ENCODE peak calls at places on chromosomes 16 and 17, in four cellular contexts. V is neural progenitor cell, B is fibroblast of lung, G is heart left ventricle. R is an unnamed sample. For H3K4me1, the result is how much of the 10 kb centered on the place peaks cover.

GRCh38 chr17:73430848-73431247 is 119.0 kb upstream of the CDC42EP4 start:
- DNase-seq in V (no peak), B (peak), G (no peak), R (no peak)

GRCh38 chr17:13413001-13413400 is 188.7 kb downstream of the HS3ST3A1 start:
- DNase-seq in G (no peak), B (peak), V (no peak), R (no peak)

GRCh38 chr17:79650861-79651260 is 40.0 kb upstream of the RBFOX3 start:
- DNase-seq in G (no peak), V (no peak), B (no peak), R (peak)

GRCh38 chr17:72030067-72030899 is 90.5 kb upstream of the SOX9 start:
- DNase-seq in B (peak), G (peak), V (peak), R (no peak)

GRCh38 chr17:62869885-62870580 is 61.9 kb upstream of the MARCHF10 start:
- DNase-seq in V (peak), G (no peak), B (peak), R (peak)

GRCh38 chr16:1258906-1259759 is 3.3 kb downstream of the TPSD1 start:
- DNase-seq in G (no peak), V (no peak), B (no peak), R (no peak)

GRCh38 chr17:45129426-45129939 is 2.8 kb downstream of the PLCD3 start:
- DNase-seq in B (no peak), G (peak), V (peak), R (no peak)

GRCh38 chr16:75660726-75661302 is 13.2 kb downstream of the TERF2IP start:
- DNase-seq in V (no peak), B (no peak), G (no peak), R (no peak)

GRCh38 chr17:56821847-56822534 is 11.7 kb downstream of the C17orf67 start:
- DNase-seq in B (no peak), G (no peak), V (no peak), R (no peak)

GRCh38 chr16:84226026-84226425 is 13.8 kb downstream of the KCNG4 start:
- DNase-seq in V (no peak), G (no peak), B (no peak), R (no peak)

GRCh38 chr16:85518398-85519049 is 94.6 kb upstream of the GSE1 start:
- DNase-seq in B (no peak), V (no peak), G (no peak), R (no peak)

GRCh38 chr17:4365628-4366311 is 705 bp downstream of the UBE2G1 start:
- DNase-seq in G (peak), V (peak), B (no peak), R (peak)

GRCh38 chr16:86585821-86586611 is 7.7 kb downstream of the FOXL1 start:
- DNase-seq in G (no peak), V (no peak), B (peak), R (no peak)

GRCh38 chr17:58338907-58339774 is 10.5 kb upstream of the TSPOAP1 start:
- DNase-seq in G (peak), B (peak), V (peak), R (peak)

GRCh38 chr16:88881090-88881580 is 14.7 kb upstream of the PABPN1L start:
- DNase-seq in V (no peak), G (no peak), B (no peak), R (no peak)

GRCh38 chr16:83623091-83623730 is 184.6 kb upstream of the HSBP1 start:
- DNase-seq in V (no peak), B (no peak), G (no peak), R (no peak)

GRCh38 chr17:63843387-63844292 is 1.2 kb upstream of the SMARCD2 start:
- DNase-seq in G (no peak), B (peak), V (no peak), R (no peak)

GRCh38 chr17:74474043-74474792 is 7.8 kb downstream of the CD300A start:
- DNase-seq in V (no peak), G (no peak), B (no peak), R (no peak)

GRCh38 chr16:57704011-57704904 is 9.7 kb downstream of the DRC7 start:
- DNase-seq in V (no peak), G (no peak), B (no peak), R (no peak)

GRCh38 chr17:19880393-19880792 is 12.7 kb upstream of the ULK2 start:
- DNase-seq in B (no peak), V (no peak), G (no peak), R (no peak)

GRCh38 chr16:89599451-89599858 is 14.0 kb upstream of the DPEP1 start:
- DNase-seq in G (no peak), V (peak), B (no peak), R (no peak)

GRCh38 chr16:57028086-57028485 is 38.7 kb downstream of the NLRC5 start:
- DNase-seq in G (no peak), V (no peak), B (no peak), R (peak)

GRCh38 chr17:47635734-47636133 is 14.0 kb upstream of the KPNB1 start:
- DNase-seq in G (no peak), V (no peak), B (no peak), R (no peak)

GRCh38 chr16:24359490-24359889 is 103.4 kb downstream of the CACNG3 start:
- DNase-seq in B (no peak), V (no peak), G (no peak), R (no peak)

GRCh38 chr17:79984877-79985276 is 50.8 kb downstream of the TBC1D16 start:
- DNase-seq in V (no peak), B (no peak), G (no peak), R (peak)

DNA sequence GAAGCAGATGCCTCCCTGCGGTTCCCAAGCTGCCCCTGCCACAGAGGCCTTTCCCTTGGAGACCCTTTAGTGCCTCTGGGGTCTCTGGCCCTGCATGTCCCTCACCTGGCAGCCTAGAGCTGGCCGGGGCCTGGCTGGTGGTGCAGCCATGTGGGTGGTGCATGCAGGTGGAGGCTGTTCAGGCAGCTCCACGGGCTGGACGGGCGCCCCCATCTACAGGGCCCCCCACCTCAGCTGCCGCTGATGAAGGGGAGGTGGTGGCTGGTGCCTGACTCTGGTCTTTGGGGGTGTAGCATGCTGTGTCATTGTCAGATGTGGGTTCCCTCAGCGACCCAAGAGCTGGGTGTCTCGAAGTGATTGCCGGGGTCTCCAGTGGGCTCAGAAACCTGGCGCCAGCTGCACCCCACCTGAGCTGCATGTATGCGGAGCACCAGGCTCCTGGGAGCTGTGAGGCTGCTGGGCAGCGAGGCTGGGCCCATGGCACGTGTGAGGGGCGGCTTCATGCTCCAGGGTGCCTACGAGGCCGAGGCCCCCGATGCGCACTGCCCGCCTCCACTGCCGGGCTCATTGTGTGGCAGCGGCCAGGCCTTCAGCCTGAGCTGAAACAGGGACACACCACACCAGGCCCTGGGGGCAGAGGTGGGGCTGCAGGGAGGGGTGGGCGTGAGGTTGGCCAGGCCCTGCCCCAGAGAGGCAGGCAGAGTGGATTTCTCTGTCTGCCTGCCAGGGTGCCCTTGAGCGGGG is 57.0 kb downstream of the BAIAP2 start:
- DNase-seq in G (no peak), B (no peak), V (no peak), R (no peak)
- H3K4me1 ChIP-seq in G (under half), B (under half), V (under half), R (under half)

DNA sequence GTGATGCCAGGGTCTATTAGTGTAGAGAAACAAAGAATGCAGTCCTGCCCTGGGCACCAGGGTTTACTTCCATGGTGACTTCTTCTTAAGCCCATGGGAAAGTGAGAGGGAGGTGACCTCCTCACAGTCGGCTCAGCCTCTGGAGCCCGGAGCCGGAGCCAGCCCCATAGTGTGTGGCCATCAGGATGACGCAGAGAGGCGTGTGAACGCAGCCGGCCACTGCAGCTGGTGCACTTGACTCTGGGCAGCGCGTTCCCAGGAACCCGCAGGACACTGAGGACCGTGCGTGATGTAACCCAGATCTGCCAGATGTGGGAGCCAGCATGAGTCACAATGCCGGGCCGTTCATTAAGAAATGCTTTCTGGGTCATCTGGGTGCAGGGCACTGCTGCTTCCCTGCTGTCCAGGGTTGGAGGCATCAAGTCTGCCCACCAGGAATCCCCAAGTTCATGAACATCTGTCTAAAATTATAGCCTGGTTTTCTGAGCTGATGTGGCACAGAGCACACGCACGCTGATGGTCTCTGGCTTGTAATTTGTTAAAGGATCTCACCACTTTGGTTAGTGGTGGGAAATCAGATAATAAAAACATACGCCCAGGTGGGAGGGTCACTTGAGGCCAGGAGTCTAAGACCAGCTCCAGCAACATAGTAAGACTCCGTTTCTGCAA is 114.1 kb downstream of the PITPNC1 start:
- DNase-seq in G (peak), V (peak), B (peak), R (no peak)
- H3K27ac ChIP-seq in G (peak), V (no peak), B (peak), R (no peak)

GRCh38 chr17:50199651-50200446 is 1.6 kb downstream of the COL1A1 start:
- DNase-seq in G (peak), V (peak), B (peak), R (peak)

GRCh38 chr17:50200447-50201225 is 795 bp downstream of the COL1A1 start:
- DNase-seq in V (peak), G (peak), B (peak), R (peak)

GRCh38 chr17:50199211-50199633 is 2.2 kb downstream of the COL1A1 start:
- DNase-seq in G (no peak), V (no peak), B (no peak), R (no peak)

GRCh38 chr17:50203086-50203485 is 1.7 kb upstream of the COL1A1 start:
- DNase-seq in G (no peak), B (peak), V (no peak), R (peak)

GRCh38 chr17:50201226-50201854 is at the start of gene COL1A1:
- DNase-seq in G (peak), B (peak), V (peak), R (peak)
- H3K4me1 ChIP-seq in G (under half), B (under half), V (under half), R (under half)

GRCh38 chr16:67183627-67184452 is at the start of gene MATCAP1:
- DNase-seq in B (peak), V (peak), G (peak), R (peak)

GRCh38 chr16:67185003-67185865 is 1.5 kb upstream of the MATCAP1 start:
- DNase-seq in G (peak), B (peak), V (peak), R (peak)

GRCh38 chr16:67185866-67186134 is 2.0 kb upstream of the MATCAP1 start:
- DNase-seq in B (no peak), V (no peak), G (no peak), R (no peak)

GRCh38 chr16:67183284-67183626 is 508 bp downstream of the MATCAP1 start:
- DNase-seq in V (no peak), B (no peak), G (no peak), R (no peak)

GRCh38 chr16:67184453-67185002 is 765 bp upstream of the MATCAP1 start:
- DNase-seq in G (no peak), B (no peak), V (peak), R (no peak)
- H3K27ac ChIP-seq in G (peak), B (no peak), V (no peak), R (peak)

GRCh38 chr17:81428945-81429344 is 33.7 kb downstream of the BAHCC1 start:
- DNase-seq in B (no peak), V (no peak), G (no peak), R (no peak)

GRCh38 chr17:81429353-81429774 is 34.1 kb downstream of the BAHCC1 start:
- DNase-seq in V (no peak), G (peak), B (peak), R (peak)

GRCh38 chr17:81427446-81428120 is 32.3 kb downstream of the BAHCC1 start:
- DNase-seq in B (no peak), G (no peak), V (peak), R (peak)

GRCh38 chr17:81428521-81428920 is 33.3 kb downstream of the BAHCC1 start:
- DNase-seq in V (no peak), B (no peak), G (no peak), R (no peak)

DNA sequence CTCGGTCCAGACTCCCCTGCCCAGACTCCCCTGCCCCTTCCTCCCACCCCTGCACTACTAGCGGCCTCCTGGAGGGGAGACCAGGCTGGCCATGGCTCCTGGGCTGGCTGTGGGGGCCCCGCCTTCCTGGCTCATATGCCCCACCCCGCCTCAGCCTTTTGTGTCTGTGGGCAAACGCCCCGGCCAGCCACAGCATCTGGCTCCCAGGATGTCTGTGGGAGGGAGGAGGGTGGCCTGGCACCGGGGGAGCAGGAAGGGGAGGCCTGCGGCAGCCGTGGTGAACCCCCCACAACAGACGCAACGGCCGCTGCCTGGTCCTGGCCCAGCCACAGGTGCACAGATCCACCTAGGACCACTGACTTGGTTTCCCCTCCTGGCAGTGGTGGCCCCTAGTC is 32.9 kb downstream of the BAHCC1 start:
- DNase-seq in V (no peak), B (no peak), G (no peak), R (no peak)
- H3K4me1 ChIP-seq in V (under half), B (under half), G (half or more), R (under half)

GRCh38 chr17:27558341-27558740 is 72.6 kb upstream of the LGALS9 start:
- DNase-seq in G (no peak), B (no peak), V (no peak), R (no peak)

GRCh38 chr17:27553019-27553511 is 77.9 kb upstream of the LGALS9 start:
- DNase-seq in V (no peak), B (no peak), G (no peak), R (peak)

GRCh38 chr17:27552467-27552779 is 78.6 kb upstream of the LGALS9 start:
- DNase-seq in B (peak), G (no peak), V (no peak), R (no peak)

GRCh38 chr17:27554152-27554551 is 76.8 kb upstream of the LGALS9 start:
- DNase-seq in V (no peak), G (peak), B (peak), R (no peak)

GRCh38 chr17:27555364-27555763 is 75.6 kb upstream of the LGALS9 start:
- DNase-seq in B (no peak), V (no peak), G (no peak), R (no peak)
- H3K27ac ChIP-seq in B (no peak), V (no peak), G (no peak), R (no peak)

GRCh38 chr16:8868272-8869211 is at the start of gene CARHSP1:
- DNase-seq in B (peak), V (peak), G (peak), R (peak)

GRCh38 chr16:8866884-8867482 is 1.8 kb downstream of the CARHSP1 start:
- DNase-seq in V (peak), G (no peak), B (no peak), R (no peak)

GRCh38 chr16:8866118-8866883 is 2.5 kb downstream of the CARHSP1 start:
- DNase-seq in G (peak), B (no peak), V (peak), R (peak)

GRCh38 chr16:8869212-8869987 is 594 bp upstream of the CARHSP1 start:
- DNase-seq in G (no peak), V (peak), B (no peak), R (no peak)

DNA sequence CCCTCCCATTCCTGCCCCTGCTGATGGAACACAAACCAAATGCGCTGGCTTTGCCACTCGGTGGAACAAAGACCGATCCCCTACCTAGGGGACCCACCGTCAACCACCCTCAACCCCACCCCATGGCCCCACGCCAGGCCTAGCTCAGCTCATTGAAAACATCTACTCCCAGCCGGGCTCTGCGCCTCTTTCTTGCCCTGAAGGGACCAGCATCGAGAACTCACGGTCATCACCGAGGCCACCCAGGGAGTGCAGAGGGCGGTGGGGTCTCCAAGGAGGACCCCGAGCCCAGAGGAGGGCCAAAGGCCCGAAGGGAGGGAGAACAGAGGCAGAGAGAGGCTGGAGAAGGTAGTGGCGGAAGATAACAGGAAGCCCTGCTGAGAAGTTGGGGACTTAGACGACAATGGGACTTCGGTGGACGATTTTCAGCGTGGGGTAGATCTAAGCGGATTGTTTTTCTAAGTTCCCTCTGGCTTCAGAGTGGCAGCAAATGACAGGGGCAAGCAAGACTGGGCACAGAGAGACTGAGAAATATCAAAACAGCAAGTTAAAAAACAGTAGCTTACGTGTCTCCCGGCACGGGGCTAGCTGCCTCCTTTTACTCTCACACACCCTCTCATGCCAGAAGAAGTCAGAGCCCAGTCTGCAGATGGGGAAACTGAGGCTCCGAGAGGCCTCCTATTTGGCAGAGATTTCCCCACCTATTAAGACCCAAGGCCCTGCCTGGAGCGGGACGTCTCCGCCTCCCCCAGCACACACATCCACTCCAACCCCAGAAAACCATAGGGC is 1.1 kb downstream of the CARHSP1 start:
- DNase-seq in V (peak), G (peak), B (no peak), R (peak)
- H3K4me1 ChIP-seq in V (under half), G (half or more), B (under half), R (under half)

DNA sequence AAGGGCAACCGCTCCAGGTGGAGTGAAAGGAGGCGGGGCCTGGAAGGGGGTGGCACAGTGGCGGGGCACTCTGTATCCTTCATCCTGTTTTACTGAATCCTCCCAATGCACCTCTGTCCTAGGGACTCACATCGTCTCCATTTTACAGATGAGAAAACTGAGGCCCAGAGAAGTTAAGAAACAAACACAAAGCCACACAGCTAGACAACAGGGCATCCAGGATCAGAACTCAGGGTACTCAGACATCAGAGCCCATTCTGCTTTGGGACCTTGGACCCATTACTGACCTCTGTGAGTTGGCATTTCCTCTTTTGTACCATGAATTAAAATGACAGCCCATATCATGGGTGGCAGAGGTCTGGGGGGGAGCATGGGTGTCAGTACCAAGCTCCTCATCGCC is 129.2 kb downstream of the CPPED1 start:
- DNase-seq in V (no peak), G (no peak), B (no peak), R (no peak)
- H3K27ac ChIP-seq in V (no peak), G (no peak), B (no peak), R (no peak)

DNA sequence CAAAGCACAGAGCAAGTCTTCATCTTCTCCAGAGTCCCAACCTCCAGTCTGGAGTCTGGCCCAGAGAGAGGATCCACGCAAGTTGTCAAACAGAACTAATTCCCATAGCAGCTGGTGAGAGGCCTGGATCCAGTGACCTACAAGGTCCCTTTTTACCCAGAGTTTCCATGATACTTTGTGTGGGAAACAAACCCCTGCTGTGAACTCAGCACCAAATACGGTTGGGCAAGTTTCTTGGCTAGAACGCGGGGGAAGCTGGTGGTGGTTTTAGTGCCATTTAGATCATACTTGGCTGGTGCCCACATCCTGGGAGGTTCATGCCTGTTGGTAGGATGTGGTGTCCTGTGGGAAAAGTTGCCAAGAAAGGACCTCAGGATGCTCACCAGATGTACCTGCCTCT is 18.1 kb downstream of the TMC7 start:
- DNase-seq in V (no peak), B (peak), G (no peak), R (no peak)
- H3K4me1 ChIP-seq in V (under half), B (under half), G (under half), R (under half)

GRCh38 chr17:6558276-6558675 is 1.9 kb upstream of the PITPNM3 start:
- DNase-seq in V (no peak), G (no peak), B (no peak), R (no peak)
- H3K27ac ChIP-seq in V (no peak), G (no peak), B (no peak), R (no peak)